ENCODE peak calls at places on chromosomes 4 and X, in eight cellular contexts. E is GM13976, A is lower lobe of right lung, U is GM12865, X is fibroblast of mammary gland, B is gastrocnemius medialis, C is activated B cell treated with CpG ODN at 0.5 μM for 24 hours, F is progenitor cell of endocrine pancreas. Z is an unnamed sample.

GRCh38 chr4:121077496-121077895 is 5.2 kb upstream of the NDNF start:
- DNase-seq in A (no peak), U (no peak), X (no peak), C (no peak), B (no peak), F (no peak), E (no peak), Z (no peak)

GRCh38 chrX:110450050-110450449 is 91.4 kb downstream of the RTL9 start:
- DNase-seq in A (peak), U (peak), X (peak), F (peak), C (peak), E (peak), B (peak), Z (peak)

GRCh38 chr4:76384052-76384451 is 36.9 kb downstream of the CCDC158 start:
- DNase-seq in A (no peak), F (no peak), U (no peak), X (no peak), E (no peak), C (no peak), B (no peak), Z (no peak)

GRCh38 chr4:4333265-4333706 is 43.2 kb downstream of the ZBTB49 start:
- DNase-seq in U (no peak), A (peak), C (no peak), B (no peak), F (no peak), X (peak), E (no peak), Z (no peak)

GRCh38 chr4:53441564-53441963 is 64.1 kb downstream of the FIP1L1 start:
- DNase-seq in B (no peak), F (no peak), A (no peak), X (no peak), U (no peak), C (no peak), E (no peak), Z (no peak)

GRCh38 chr4:80185787-80186548 is 11.3 kb upstream of the PRDM8 start:
- DNase-seq in E (no peak), C (no peak), A (no peak), B (no peak), U (no peak), F (no peak), X (no peak), Z (no peak)

GRCh38 chr4:70110917-70111316 is 43.1 kb upstream of the PRR27 start:
- DNase-seq in F (no peak), C (no peak), A (no peak), E (no peak), X (no peak), B (no peak), U (no peak), Z (no peak)

GRCh38 chrX:56057325-56057724 is 174.8 kb upstream of the KLF8 start:
- DNase-seq in X (no peak), U (no peak), B (no peak), C (no peak), E (no peak), A (no peak), F (no peak), Z (no peak)

GRCh38 chr4:38784141-38784540 is 1.4 kb upstream of the TLR10 start:
- DNase-seq in X (no peak), U (no peak), A (no peak), F (no peak), E (no peak), B (no peak), C (no peak), Z (no peak)

GRCh38 chr4:138242830-138243149 is 641 bp upstream of the SLC7A11 start:
- DNase-seq in A (no peak), X (peak), F (no peak), B (no peak), E (no peak), U (peak), C (no peak), Z (no peak)

GRCh38 chr4:47391256-47391655 is 72.2 kb downstream of the COMMD8 start:
- DNase-seq in F (no peak), X (no peak), E (no peak), B (no peak), A (no peak), C (no peak), U (peak), Z (no peak)

GRCh38 chr4:38177792-38178665 is 217.8 kb downstream of the PTTG2 start:
- DNase-seq in F (no peak), U (peak), X (peak), C (no peak), A (peak), E (no peak), B (peak), Z (peak)

GRCh38 chrX:120857240-120857639 is 18.4 kb downstream of the CT47B1 start:
- DNase-seq in A (no peak), X (peak), C (no peak), B (no peak), F (no peak), E (no peak), U (peak), Z (no peak)

GRCh38 chr4:13530823-13531608 is 13.3 kb downstream of the NKX3-2 start:
- DNase-seq in C (no peak), E (peak), U (no peak), B (no peak), A (no peak), X (no peak), F (no peak), Z (no peak)

GRCh38 chr4:8740666-8741395 is 130.8 kb downstream of the HMX1 start:
- DNase-seq in E (peak), B (no peak), A (peak), C (peak), X (no peak), U (no peak), F (no peak), Z (no peak)

GRCh38 chr4:8688041-8688907 is 95.7 kb downstream of the CPZ start:
- DNase-seq in B (no peak), X (peak), U (no peak), F (peak), A (peak), E (peak), C (no peak), Z (no peak)

GRCh38 chrX:134624046-134624430 is 34.2 kb downstream of the PLAC1 start:
- DNase-seq in B (no peak), U (no peak), E (no peak), X (no peak), C (no peak), F (no peak), A (no peak), Z (no peak)

GRCh38 chr4:30901781-30902479 is 181.8 kb downstream of the PCDH7 start:
- DNase-seq in F (no peak), C (no peak), E (no peak), B (no peak), U (no peak), X (no peak), A (no peak), Z (no peak)

GRCh38 chr4:183659029-183659870 is at the start of the genes RWDD4 and TRAPPC11:
- DNase-seq in A (peak), X (peak), E (peak), F (peak), C (peak), B (peak), U (peak), Z (peak)
- TF ChIP-seq CTCF in A (peak), X (no peak), E (no peak), F (peak), C (no peak), B (peak), U (no peak), Z (no peak)

DNA sequence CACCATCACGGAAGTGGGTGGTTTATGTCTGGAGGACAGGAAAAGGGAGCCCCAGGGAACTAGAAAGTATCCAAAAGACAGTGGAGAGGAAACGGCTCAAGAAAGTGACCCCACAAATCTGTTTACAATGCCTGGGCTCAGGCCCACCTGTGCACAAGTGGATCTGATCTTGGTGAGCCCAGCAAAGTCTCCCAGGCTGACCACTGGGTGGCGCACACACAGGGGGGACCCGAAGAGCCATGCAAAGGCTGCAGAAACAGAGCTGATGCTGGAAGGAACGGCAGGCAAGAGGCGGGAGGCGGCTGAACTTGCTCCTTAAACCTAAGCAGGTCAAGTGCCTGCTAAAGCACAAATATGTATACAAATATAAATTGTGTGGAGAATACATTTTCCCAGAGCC is 9.6 kb downstream of the HAUS7 start:
- DNase-seq in B (no peak), A (peak), U (peak), X (peak), C (no peak), F (peak), E (peak), Z (no peak)
- TF ChIP-seq CTCF in B (peak), A (peak), U (peak), X (peak), C (no peak), F (peak), E (peak), Z (no peak)

GRCh38 chr4:46274717-46275116 is 115.2 kb downstream of the GABRA2 start:
- DNase-seq in U (no peak), B (no peak), F (no peak), C (no peak), A (no peak), E (no peak), X (peak), Z (no peak)

GRCh38 chr4:46267866-46268265 is 122.1 kb downstream of the GABRA2 start:
- DNase-seq in C (no peak), X (no peak), A (no peak), B (no peak), E (no peak), F (no peak), U (no peak), Z (no peak)

GRCh38 chr4:46266106-46266505 is 123.8 kb downstream of the GABRA2 start:
- DNase-seq in A (no peak), X (no peak), B (no peak), E (no peak), F (no peak), C (no peak), U (no peak), Z (no peak)

GRCh38 chr4:46270986-46271596 is 118.8 kb downstream of the GABRA2 start:
- DNase-seq in F (no peak), A (no peak), X (peak), U (peak), C (no peak), E (no peak), B (no peak), Z (no peak)
- TF ChIP-seq CTCF in F (peak), A (peak), X (peak), U (peak), C (no peak), E (peak), B (no peak), Z (no peak)

DNA sequence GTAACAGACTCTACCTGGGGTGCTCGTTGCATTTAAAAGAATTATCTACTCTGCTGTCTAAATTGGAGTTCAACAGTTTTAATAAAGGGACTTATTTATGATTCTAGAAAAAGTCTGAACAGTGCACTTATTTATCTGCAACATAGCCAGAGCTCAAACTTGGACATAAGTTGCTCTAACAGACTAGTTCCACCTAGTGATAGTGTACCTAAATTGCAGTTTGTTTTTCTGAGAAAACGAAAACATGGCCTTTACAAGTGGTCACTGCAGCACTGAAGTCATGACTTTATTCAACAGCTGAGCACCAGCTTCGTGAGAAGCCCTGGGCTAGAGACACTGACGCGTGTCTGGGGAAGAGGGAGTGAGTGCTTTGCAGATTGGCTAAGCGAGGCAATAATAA is 77.3 kb upstream of the IGSF1 start:
- DNase-seq in E (no peak), B (no peak), A (no peak), U (peak), C (no peak), X (no peak), F (no peak), Z (no peak)
- TF ChIP-seq CTCF in E (no peak), B (no peak), A (no peak), U (no peak), C (no peak), X (no peak), F (peak), Z (no peak)

DNA sequence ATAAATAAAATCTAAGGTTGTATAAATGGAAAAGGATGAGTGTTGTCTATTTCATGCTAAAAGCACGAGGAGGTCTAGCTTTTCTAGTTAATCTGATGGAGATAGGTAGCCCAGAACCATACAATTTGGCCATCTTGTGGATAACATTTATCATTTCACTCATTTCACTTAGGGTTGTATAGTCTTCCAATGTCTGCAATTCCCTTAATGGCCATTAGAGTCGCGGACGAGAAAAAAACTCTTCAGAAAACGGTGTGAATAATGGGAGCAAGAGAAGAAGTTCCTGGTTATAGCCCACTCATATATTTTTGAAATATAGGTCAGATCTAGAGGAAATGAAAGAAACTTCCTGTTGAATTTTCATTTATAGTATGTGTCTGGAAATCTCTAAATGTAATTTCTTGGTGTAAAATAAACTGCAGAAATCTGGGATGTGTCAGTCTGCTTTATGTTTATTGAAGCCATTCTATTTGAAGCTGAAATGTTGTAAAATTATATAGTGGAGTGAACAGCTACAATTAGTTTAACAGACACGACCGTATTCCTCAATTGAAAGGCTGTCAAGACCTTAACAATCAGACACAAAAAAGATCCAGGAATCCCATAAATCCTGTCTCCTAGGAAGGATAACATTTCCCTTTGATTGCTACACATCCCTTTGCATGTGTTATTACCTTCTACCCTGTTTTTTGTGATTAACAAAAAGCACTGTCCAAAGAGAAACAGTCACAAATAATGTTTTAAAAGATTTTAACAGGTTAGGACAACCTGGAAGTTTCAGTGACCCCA is 47.7 kb upstream of the MGST2 start:
- DNase-seq in F (no peak), C (no peak), E (no peak), B (no peak), A (no peak), X (no peak), U (peak), Z (no peak)
- TF ChIP-seq CTCF in F (peak), C (no peak), E (no peak), B (peak), A (peak), X (peak), U (peak), Z (no peak)

DNA sequence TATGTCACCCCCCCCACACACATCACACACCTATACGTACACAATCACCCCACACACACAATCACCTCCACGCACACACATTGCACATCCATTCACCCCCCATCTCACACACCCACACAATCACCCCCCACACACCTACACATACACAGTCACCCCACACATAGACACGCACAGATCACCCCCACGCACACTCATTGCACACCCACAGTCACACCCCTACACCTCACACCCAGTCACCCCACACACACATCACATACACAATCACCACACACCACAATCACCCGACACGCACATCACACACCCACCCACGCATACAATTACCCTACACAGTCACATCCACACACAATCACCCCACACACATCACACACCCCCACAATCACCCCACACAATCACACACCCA is 15.9 kb upstream of the TADA2B start:
- DNase-seq in X (no peak), A (no peak), E (no peak), B (no peak), C (no peak), F (no peak), U (no peak), Z (no peak)
- TF ChIP-seq CTCF in X (no peak), A (no peak), E (no peak), B (no peak), C (no peak), F (no peak), U (no peak), Z (no peak)

DNA sequence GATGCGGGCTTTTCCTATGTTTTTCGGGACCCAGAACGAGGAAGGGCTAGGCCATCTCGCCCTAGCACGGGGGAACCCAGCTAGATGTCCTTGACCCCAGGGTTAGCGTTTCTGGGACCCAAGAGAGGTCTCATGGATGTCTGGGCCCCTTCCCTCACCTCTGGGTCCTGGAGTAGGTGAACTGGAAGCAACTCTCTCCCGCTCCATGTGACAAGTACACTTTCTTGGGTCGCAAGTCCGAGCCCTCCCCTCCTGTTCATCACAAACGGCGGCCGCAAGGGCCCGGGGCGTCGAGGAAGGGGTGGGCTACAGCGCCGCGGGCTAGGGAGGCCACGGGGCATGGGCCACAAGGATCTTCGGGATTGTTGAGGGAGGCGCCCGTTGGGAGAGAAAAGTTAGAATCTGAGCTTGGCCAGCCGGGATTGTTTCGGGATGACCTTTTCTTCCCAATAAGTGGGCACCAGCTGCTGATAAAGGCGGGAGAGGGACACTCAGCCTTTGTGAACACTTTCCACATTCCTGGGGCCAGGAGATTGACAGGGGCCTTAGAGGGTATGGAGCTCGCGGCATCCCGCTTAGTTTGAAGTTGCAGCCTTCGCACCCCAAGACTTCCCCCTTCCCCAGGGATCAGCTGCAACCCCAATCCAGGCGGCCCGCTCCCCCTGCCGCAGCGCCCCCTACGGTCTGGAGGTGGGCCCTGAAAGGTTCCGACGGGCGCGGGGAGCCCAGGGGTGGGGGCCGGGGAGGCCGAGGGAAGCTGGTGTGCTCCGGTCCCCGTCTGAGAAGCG is 137.0 kb upstream of the ZIC3 start:
- DNase-seq in F (no peak), U (no peak), C (no peak), X (no peak), B (no peak), A (no peak), E (no peak), Z (no peak)
- TF ChIP-seq CTCF in F (peak), U (no peak), C (no peak), X (no peak), B (no peak), A (no peak), E (no peak), Z (no peak)